ENCODE peak calls at places on chromosomes 11 and 22, in six cellular contexts. Z, X, N, F, P and S are unnamed samples. For H3K27me3, the result is how much of the 10 kb centered on the place peaks cover.

GRCh38 chr11:78239781-78240180 is 51.1 kb downstream of the USP35 start:
- DNase-seq in N (no peak), X (no peak), F (no peak), Z (no peak), P (no peak), S (no peak)

GRCh38 chr11:98036810-98037209 is 983.9 kb upstream of the CNTN5 start:
- DNase-seq in N (no peak), F (peak), P (no peak), X (no peak), Z (no peak), S (no peak)

GRCh38 chr11:57413681-57414080 is 13.2 kb downstream of the SLC43A3 start:
- DNase-seq in F (no peak), N (no peak), P (no peak), X (no peak), Z (no peak), S (no peak)

GRCh38 chr11:111764621-111765020 is 1.6 kb downstream of the PPP2R1B start:
- DNase-seq in Z (no peak), P (no peak), N (peak), X (no peak), F (no peak), S (no peak)

GRCh38 chr11:104534268-104534667 is 364.0 kb downstream of the CASP12 start:
- DNase-seq in F (no peak), Z (no peak), P (no peak), X (no peak), N (peak), S (peak)

GRCh38 chr11:102920118-102920684 is 35.3 kb downstream of the MMP13 start:
- DNase-seq in P (no peak), F (no peak), X (no peak), Z (no peak), N (no peak), S (no peak)

GRCh38 chr11:15707194-15707593 is 592.5 kb downstream of the INSC start:
- DNase-seq in Z (no peak), P (no peak), N (no peak), F (no peak), X (no peak), S (no peak)

GRCh38 chr11:28819741-28820140 is 711.6 kb downstream of the METTL15 start:
- DNase-seq in N (no peak), P (no peak), X (no peak), Z (no peak), F (no peak), S (no peak)

GRCh38 chr11:110373061-110373702 is 56.6 kb upstream of the FDX1 start:
- DNase-seq in N (peak), X (no peak), P (no peak), Z (no peak), F (no peak), S (no peak)

GRCh38 chr11:133955091-133955846 is 1.5 kb downstream of the IGSF9B start:
- DNase-seq in N (no peak), X (no peak), P (peak), Z (no peak), F (peak), S (peak)

GRCh38 chr22:46110215-46110614 is 40.1 kb upstream of the PPARA start:
- DNase-seq in X (no peak), N (peak), Z (no peak), F (no peak), P (no peak), S (peak)

GRCh38 chr11:100681064-100681502 is 6.0 kb upstream of the ARHGAP42 start:
- DNase-seq in N (peak), F (peak), Z (peak), P (no peak), X (peak), S (peak)

GRCh38 chr11:133835258-133836075 is 9.8 kb downstream of the SPATA19 start:
- DNase-seq in N (peak), F (no peak), P (no peak), Z (no peak), X (no peak), S (peak)

GRCh38 chr11:95095858-95096587 is 6.4 kb downstream of the ENDOD1 start:
- DNase-seq in Z (no peak), F (no peak), N (peak), P (no peak), X (no peak), S (no peak)

GRCh38 chr11:119403021-119403420 is 20.0 kb downstream of the THY1 start:
- DNase-seq in N (peak), X (no peak), F (no peak), Z (no peak), P (no peak), S (no peak)

GRCh38 chr11:58216476-58216875 is 4.0 kb downstream of the OR1S1 start:
- DNase-seq in X (no peak), Z (no peak), F (no peak), N (no peak), P (no peak), S (no peak)

GRCh38 chr11:16610738-16611388 is 127.6 kb upstream of the C11orf58 start:
- DNase-seq in P (no peak), Z (no peak), N (no peak), F (peak), X (no peak), S (peak)

GRCh38 chr22:47034905-47035419 is 272.5 kb downstream of the TBC1D22A start:
- DNase-seq in X (peak), Z (no peak), F (no peak), N (no peak), P (no peak), S (no peak)

GRCh38 chr11:69060806-69061712 is 12.3 kb downstream of the TPCN2 start:
- DNase-seq in X (no peak), N (no peak), P (no peak), Z (no peak), F (peak), S (no peak)

GRCh38 chr11:72321381-72321996 is 77.5 kb upstream of the PHOX2A start:
- DNase-seq in N (peak), P (no peak), Z (no peak), F (no peak), X (no peak), S (no peak)

GRCh38 chr11:95108159-95108611 is 18.5 kb downstream of the ENDOD1 start:
- DNase-seq in Z (no peak), P (no peak), F (peak), X (no peak), N (peak), S (no peak)

GRCh38 chr11:131760191-131760951 is 390.0 kb downstream of the NTM start:
- DNase-seq in P (no peak), X (no peak), N (peak), Z (no peak), F (no peak), S (peak)

GRCh38 chr11:61187505-61188130 is 15.7 kb upstream of the PGA3 start:
- DNase-seq in F (peak), N (peak), Z (peak), P (peak), X (no peak), S (peak)

GRCh38 chr22:31269892-31270574 is 22.3 kb downstream of the PIK3IP1 start:
- DNase-seq in N (no peak), X (no peak), P (no peak), F (no peak), Z (no peak), S (peak)

GRCh38 chr11:22359295-22359694 is 21.1 kb downstream of the SLC17A6 start:
- DNase-seq in X (no peak), P (no peak), F (no peak), N (no peak), Z (no peak), S (no peak)

GRCh38 chr11:12556155-12556554 is 118.1 kb upstream of the TEAD1 start:
- DNase-seq in X (no peak), F (peak), Z (no peak), N (peak), P (no peak), S (no peak)

GRCh38 chr11:35524780-35525179 is 636 bp downstream of the PAMR1 start:
- DNase-seq in X (no peak), P (no peak), F (no peak), Z (no peak), N (peak), S (no peak)

GRCh38 chr11:35523861-35524260 is 1.6 kb downstream of the PAMR1 start:
- DNase-seq in N (no peak), Z (no peak), F (no peak), X (no peak), P (no peak), S (no peak)

GRCh38 chr11:35525501-35526175 is at the start of gene PAMR1:
- DNase-seq in P (no peak), Z (peak), X (peak), F (peak), N (peak), S (peak)

GRCh38 chr11:35523351-35523768 is 2.1 kb downstream of the PAMR1 start:
- DNase-seq in Z (no peak), X (no peak), N (peak), P (no peak), F (no peak), S (no peak)

DNA sequence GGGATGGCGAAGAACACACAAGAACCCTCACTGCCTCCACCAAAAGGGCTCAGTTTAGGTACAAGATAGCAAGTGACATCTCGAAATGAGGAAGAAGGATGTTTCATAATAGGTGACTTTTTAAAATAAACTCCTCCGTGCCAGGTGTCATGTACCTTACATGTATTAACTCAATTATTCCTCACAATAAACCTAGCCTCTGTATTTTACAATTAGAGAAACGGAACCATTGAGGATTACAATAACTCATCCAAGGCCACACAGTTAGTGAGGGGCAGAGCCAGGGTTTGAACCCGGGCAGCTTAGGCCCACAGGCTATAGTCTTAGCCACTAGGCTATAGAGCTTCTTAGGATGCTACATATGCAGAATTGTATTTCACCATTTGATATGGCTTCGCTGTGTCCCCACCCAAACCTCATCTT is 965 bp upstream of the PAMR1 start:
- DNase-seq in P (no peak), F (no peak), X (no peak), Z (no peak), N (peak), S (peak)
- H3K4me3 ChIP-seq in P (no peak), F (no peak), X (no peak), Z (no peak), N (no peak), S (peak)

GRCh38 chr11:120594746-120595145 is 83.2 kb downstream of the GRIK4 start:
- DNase-seq in X (peak), Z (no peak), N (no peak), P (no peak), F (no peak), S (no peak)
- H3K27me3 ChIP-seq in X (under half), Z (under half), N (under half), P (under half), F (under half), S (under half)

DNA sequence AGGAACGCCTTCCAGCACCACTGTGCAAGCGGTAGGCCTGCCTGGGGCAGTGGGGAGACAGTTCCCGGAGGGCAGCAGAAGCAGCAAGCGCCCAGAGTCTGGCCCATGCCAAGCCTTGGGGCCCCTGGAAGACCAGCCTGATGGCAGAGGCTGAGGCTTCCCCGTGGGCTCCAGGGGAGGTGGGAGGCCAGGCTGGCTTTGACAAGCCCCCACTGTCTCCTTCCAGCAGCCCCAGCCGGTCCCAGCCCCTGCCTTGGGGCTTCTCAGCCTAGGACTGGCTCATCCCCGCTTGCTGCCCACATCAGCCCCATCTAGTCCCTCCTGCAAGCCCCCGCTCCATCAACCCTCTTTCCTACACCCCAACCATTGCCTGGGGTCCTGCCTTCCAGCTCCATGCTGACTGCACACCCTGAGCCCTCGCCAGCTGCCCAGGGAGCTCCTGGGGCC is 46.7 kb downstream of the IGF2 start:
- DNase-seq in F (no peak), P (no peak), X (no peak), N (no peak), Z (no peak), S (no peak)
- H3K4me3 ChIP-seq in F (no peak), P (no peak), X (no peak), N (no peak), Z (no peak), S (no peak)

DNA sequence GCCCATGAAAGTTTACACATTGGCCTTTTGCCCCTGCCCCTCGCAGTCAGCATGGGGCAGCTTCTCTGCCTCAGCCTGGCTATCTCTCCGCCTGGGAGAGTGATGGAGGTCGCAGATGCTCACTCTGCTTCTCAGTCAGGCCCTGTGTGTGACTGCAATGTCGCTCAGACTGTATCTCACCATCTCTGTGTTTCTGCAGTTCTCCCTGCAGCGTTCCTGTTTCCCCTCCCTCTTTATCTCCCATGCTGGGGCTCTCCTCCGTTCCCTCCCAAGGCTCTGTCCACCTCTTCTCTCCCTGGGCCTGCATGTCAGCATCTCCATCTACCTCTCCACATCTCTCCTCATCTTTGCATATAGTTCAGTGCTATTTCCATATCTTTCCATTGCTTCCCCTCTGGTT is 38.1 kb downstream of the SLC22A12 start:
- DNase-seq in X (no peak), N (no peak), F (no peak), P (no peak), Z (no peak), S (no peak)
- H3K27me3 ChIP-seq in X (under half), N (half or more), F (under half), P (under half), Z (under half), S (under half)

GRCh38 chr22:20299736-20300136 is 20.1 kb downstream of the DGCR6L start:
- DNase-seq in P (no peak), F (no peak), Z (peak), X (peak), N (peak), S (no peak)
- H3K4me3 ChIP-seq in P (peak), F (peak), Z (peak), X (peak), N (peak), S (peak)

GRCh38 chr11:128471138-128471661 is 116.2 kb downstream of the ETS1 start:
- DNase-seq in Z (no peak), F (peak), N (no peak), X (no peak), P (no peak), S (no peak)
- H3K27me3 ChIP-seq in Z (under half), F (under half), N (under half), X (under half), P (under half), S (under half)

GRCh38 chr22:29308148-29308790 is 1.8 kb downstream of the GAS2L1 start:
- DNase-seq in Z (no peak), X (no peak), P (no peak), F (peak), N (no peak), S (peak)
- H3K4me3 ChIP-seq in Z (no peak), X (peak), P (peak), F (peak), N (no peak), S (no peak)

DNA sequence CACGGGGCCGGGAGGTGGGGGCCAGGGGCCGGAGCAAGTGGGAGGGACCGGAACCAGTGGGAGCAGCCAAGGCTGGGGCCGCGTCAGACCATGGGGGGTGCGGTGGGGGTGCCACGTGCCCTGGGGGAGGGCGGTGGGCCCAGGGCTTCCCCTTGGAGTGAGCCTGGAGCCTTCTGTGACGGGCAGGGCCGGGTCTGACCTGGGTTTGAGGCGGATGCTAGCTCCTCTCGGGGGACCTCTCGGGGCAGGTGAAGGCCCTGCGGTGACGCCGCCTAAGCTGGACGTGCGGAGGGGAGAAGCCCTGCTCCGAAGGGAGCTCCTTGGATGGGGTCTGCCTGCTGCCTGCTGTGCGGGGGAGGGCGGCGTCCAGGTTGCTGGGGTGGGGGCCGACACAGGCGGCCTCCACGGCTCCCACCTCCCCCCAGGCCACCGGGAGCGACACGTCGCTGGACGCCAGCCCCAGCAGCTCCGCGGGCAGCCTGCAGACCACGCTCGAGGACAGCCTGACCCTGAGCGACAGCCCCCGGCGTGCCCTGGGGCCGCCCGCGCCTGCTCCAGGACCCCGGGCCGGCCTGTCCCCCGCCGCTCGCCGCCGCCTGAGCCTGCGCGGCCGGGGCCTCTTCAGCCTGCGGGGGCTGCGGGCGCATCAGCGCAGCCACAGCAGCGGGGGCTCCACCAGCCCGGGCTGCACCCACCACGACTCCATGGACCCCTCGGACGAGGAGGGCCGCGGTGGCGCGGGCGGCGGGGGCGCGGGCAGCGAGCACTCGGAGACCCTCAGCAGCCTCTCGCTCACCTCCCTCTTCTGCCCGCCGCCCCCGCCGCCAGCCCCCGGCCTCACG is 115.0 kb downstream of the CACNA1I start:
- DNase-seq in N (no peak), Z (no peak), P (no peak), X (no peak), F (peak), S (peak)
- H3K27me3 ChIP-seq in N (half or more), Z (under half), P (under half), X (half or more), F (under half), S (under half)

DNA sequence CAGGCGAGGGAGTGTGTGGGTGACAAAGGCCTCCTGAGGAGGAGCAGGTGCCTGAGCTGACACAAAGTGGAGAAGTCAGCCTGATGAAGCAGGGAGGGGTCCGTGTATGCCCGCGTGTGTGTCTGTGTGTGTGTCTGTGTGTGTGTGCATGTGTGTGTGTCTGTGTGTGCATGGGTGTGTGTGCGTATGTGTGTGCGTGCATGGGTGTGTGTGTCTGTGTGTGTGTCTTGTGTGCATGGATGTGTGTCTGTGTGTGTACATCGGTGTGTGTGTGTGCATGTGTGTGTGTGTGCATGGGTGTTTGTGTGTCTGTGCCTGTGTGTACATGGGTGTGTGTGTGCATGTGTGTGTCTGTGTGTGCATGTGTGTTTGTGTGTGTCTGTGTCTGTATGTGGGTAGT is 65.6 kb upstream of the EIF3D start:
- DNase-seq in F (no peak), X (peak), P (no peak), N (no peak), Z (no peak), S (no peak)
- H3K4me3 ChIP-seq in F (no peak), X (no peak), P (no peak), N (no peak), Z (no peak), S (no peak)

GRCh38 chr22:36900880-36901279 is 12.5 kb upstream of the CSF2RB start:
- DNase-seq in P (no peak), N (no peak), Z (no peak), X (no peak), F (no peak), S (peak)

GRCh38 chr22:36897611-36898010 is 15.8 kb upstream of the CSF2RB start:
- DNase-seq in P (no peak), F (no peak), X (no peak), Z (no peak), N (no peak), S (no peak)

GRCh38 chr22:36900225-36900624 is 13.2 kb upstream of the CSF2RB start:
- DNase-seq in F (no peak), Z (no peak), P (no peak), N (no peak), X (no peak), S (no peak)

GRCh38 chr22:36899498-36899897 is 13.9 kb upstream of the CSF2RB start:
- DNase-seq in N (no peak), F (no peak), X (no peak), P (no peak), Z (no peak), S (no peak)

GRCh38 chr22:36898690-36899089 is 14.7 kb upstream of the CSF2RB start:
- DNase-seq in N (no peak), P (no peak), Z (no peak), X (no peak), F (no peak), S (no peak)
- H3K27me3 ChIP-seq in N (under half), P (under half), Z (under half), X (under half), F (under half), S (under half)